ENCODE peak calls at places on chromosomes 5 and 9, in five cellular contexts. X is NCI-H1092 treated with DMSO at 0.1 percent for 48 hours, U is heart left ventricle, N is pulmonary artery endothelial cell, O is OCI-M1. W is an unnamed sample.

GRCh38 chr5:143200781-143201398 is 202.6 kb downstream of the NR3C1 start:
- DNase-seq in U (peak), O (peak), X (no peak), N (no peak), W (no peak)

GRCh38 chr5:145243016-145243415 is 592.1 kb downstream of the PRELID2 start:
- DNase-seq in U (no peak), N (no peak), O (no peak), X (no peak), W (no peak)

GRCh38 chr5:124725040-124725434 is 21.4 kb downstream of the ZNF608 start:
- DNase-seq in X (no peak), U (no peak), N (no peak), O (no peak), W (no peak)

GRCh38 chr9:90915693-90916092 is 114.1 kb downstream of the SYK start:
- DNase-seq in N (no peak), O (peak), U (no peak), X (no peak), W (no peak)

GRCh38 chr9:132579427-132579798 is 3.0 kb upstream of the BARHL1 start:
- DNase-seq in O (no peak), X (no peak), N (no peak), U (no peak), W (no peak)

GRCh38 chr9:12666813-12667212 is 26.4 kb upstream of the TYRP1 start:
- DNase-seq in U (no peak), O (peak), X (no peak), N (no peak), W (no peak)

GRCh38 chr5:83563631-83564030 is 92.1 kb downstream of the VCAN start:
- DNase-seq in O (no peak), X (no peak), N (no peak), U (no peak), W (no peak)

GRCh38 chr5:59744531-59744992 is 149.0 kb downstream of the PDE4D start:
- DNase-seq in O (no peak), X (peak), N (peak), U (no peak), W (no peak)

GRCh38 chr9:134458111-134458845 is 132.0 kb downstream of the RXRA start:
- DNase-seq in O (no peak), N (no peak), X (no peak), U (peak), W (no peak)

GRCh38 chr5:114055318-114055788 is 306.5 kb upstream of the KCNN2 start:
- DNase-seq in O (no peak), U (peak), N (no peak), X (peak), W (peak)

GRCh38 chr9:110015759-110016158 is 192.2 kb downstream of the C9orf152 start:
- DNase-seq in O (peak), N (peak), X (no peak), U (no peak), W (no peak)

GRCh38 chr5:139836469-139837208 is 41.0 kb downstream of the PSD2 start:
- DNase-seq in X (no peak), N (no peak), O (no peak), U (no peak), W (no peak)

GRCh38 chr9:5608298-5609254 is 20.3 kb upstream of the RIC1 start:
- DNase-seq in U (no peak), N (no peak), X (no peak), O (peak), W (no peak)

GRCh38 chr9:13756943-13757342 is 477.5 kb upstream of the MPDZ start:
- DNase-seq in U (no peak), O (no peak), N (no peak), X (no peak), W (no peak)

GRCh38 chr5:43854697-43855292 is 251.8 kb downstream of the NNT start:
- DNase-seq in X (no peak), N (no peak), O (peak), U (no peak), W (no peak)

GRCh38 chr9:31065691-31066090 is 1318.8 kb upstream of the ACO1 start:
- DNase-seq in X (no peak), U (no peak), O (no peak), N (no peak), W (no peak)

GRCh38 chr5:23026252-23027170 is 173.4 kb upstream of the CDH12 start:
- DNase-seq in N (no peak), O (no peak), X (no peak), U (no peak), W (no peak)

GRCh38 chr9:31608413-31608812 is 776.0 kb upstream of the ACO1 start:
- DNase-seq in U (no peak), X (no peak), N (no peak), O (no peak), W (no peak)

GRCh38 chr5:77356740-77357139 is 135.4 kb downstream of the WDR41 start:
- DNase-seq in X (no peak), N (no peak), U (no peak), O (no peak), W (no peak)